ENCODE peak calls at places on chromosomes 6 and 20, in six cellular contexts. K is MCF 10A; W is nephron progenitor cell; H is K562; J is CD4-positive, alpha-beta T cell; I is natural killer cell. R is an unnamed sample.

GRCh38 chr6:23245559-23245958 is 676.2 kb downstream of the HDGFL1 start:
- DNase-seq in H (no peak), I (no peak), J (no peak), K (no peak), W (no peak), R (no peak)

GRCh38 chr6:159594106-159594749 is 98.8 kb downstream of the SOD2 start:
- DNase-seq in W (no peak), I (no peak), K (peak), J (no peak), H (no peak), R (no peak)

GRCh38 chr6:30424549-30424948 is 64.8 kb upstream of the HLA-E start:
- DNase-seq in W (no peak), H (no peak), I (no peak), J (no peak), K (no peak), R (no peak)

GRCh38 chr6:120869397-120869796 is 464.9 kb downstream of the TBC1D32 start:
- DNase-seq in W (peak), H (no peak), I (no peak), K (peak), J (no peak), R (no peak)

GRCh38 chr20:32909451-32909850 is 50.7 kb downstream of the EFCAB8 start:
- DNase-seq in W (no peak), J (no peak), K (no peak), H (no peak), I (no peak), R (no peak)

GRCh38 chr6:119612176-119612870 is 262.8 kb upstream of the MAN1A1 start:
- DNase-seq in K (no peak), W (no peak), H (no peak), J (no peak), I (no peak), R (no peak)

GRCh38 chr20:18567739-18568091 is 483 bp downstream of the SMIM26 start:
- DNase-seq in J (no peak), W (no peak), K (no peak), H (no peak), I (no peak), R (no peak)

GRCh38 chr6:151916680-151917164 is 109.2 kb downstream of the ESR1 start:
- DNase-seq in H (no peak), J (no peak), I (no peak), W (no peak), K (peak), R (no peak)

GRCh38 chr6:122709922-122710512 is 69.5 kb upstream of the FABP7 start:
- DNase-seq in W (no peak), I (no peak), J (no peak), K (no peak), H (no peak), R (peak)

GRCh38 chr20:47464380-47465101 is 37.1 kb upstream of the NCOA3 start:
- DNase-seq in J (no peak), K (peak), I (no peak), W (no peak), H (no peak), R (no peak)

GRCh38 chr6:167827062-167827587 is 414 bp downstream of the AFDN start:
- DNase-seq in H (peak), J (no peak), K (no peak), W (no peak), I (no peak), R (peak)

GRCh38 chr6:15522427-15522826 is 140.4 kb downstream of the DTNBP1 start:
- DNase-seq in W (no peak), J (no peak), I (no peak), K (no peak), H (no peak), R (no peak)

GRCh38 chr6:15522026-15522425 is 140.8 kb downstream of the DTNBP1 start:
- DNase-seq in J (no peak), K (no peak), W (no peak), I (no peak), H (no peak), R (no peak)

GRCh38 chr6:15524736-15525401 is 138.0 kb downstream of the DTNBP1 start:
- DNase-seq in J (no peak), I (no peak), W (no peak), K (no peak), H (no peak), R (no peak)

GRCh38 chr6:15522856-15523529 is 139.8 kb downstream of the DTNBP1 start:
- DNase-seq in H (no peak), K (no peak), I (no peak), J (no peak), W (no peak), R (no peak)

GRCh38 chr6:15523679-15524630 is 138.9 kb downstream of the DTNBP1 start:
- DNase-seq in K (no peak), J (no peak), H (no peak), W (no peak), I (no peak), R (no peak)
- TF ChIP-seq CTCF in K (no peak), J (no peak), H (no peak), W (no peak), I (no peak), R (no peak)

GRCh38 chr6:155595264-155595663 is 139.6 kb upstream of the NOX3 start:
- DNase-seq in K (no peak), H (no peak), I (no peak), W (no peak), J (no peak), R (no peak)

GRCh38 chr6:155586036-155586557 is 130.5 kb upstream of the NOX3 start:
- DNase-seq in K (no peak), I (no peak), H (no peak), J (no peak), W (no peak), R (no peak)

GRCh38 chr6:155589190-155589589 is 133.6 kb upstream of the NOX3 start:
- DNase-seq in H (no peak), J (no peak), W (no peak), K (no peak), I (no peak), R (no peak)

GRCh38 chr6:155587817-155588216 is 132.2 kb upstream of the NOX3 start:
- DNase-seq in K (no peak), W (no peak), J (no peak), H (no peak), I (no peak), R (no peak)

GRCh38 chr6:155591741-155592140 is 136.1 kb upstream of the NOX3 start:
- DNase-seq in W (no peak), J (no peak), H (no peak), K (no peak), I (no peak), R (no peak)
- TF ChIP-seq CTCF in W (no peak), J (no peak), H (no peak), K (no peak), I (no peak), R (no peak)

DNA sequence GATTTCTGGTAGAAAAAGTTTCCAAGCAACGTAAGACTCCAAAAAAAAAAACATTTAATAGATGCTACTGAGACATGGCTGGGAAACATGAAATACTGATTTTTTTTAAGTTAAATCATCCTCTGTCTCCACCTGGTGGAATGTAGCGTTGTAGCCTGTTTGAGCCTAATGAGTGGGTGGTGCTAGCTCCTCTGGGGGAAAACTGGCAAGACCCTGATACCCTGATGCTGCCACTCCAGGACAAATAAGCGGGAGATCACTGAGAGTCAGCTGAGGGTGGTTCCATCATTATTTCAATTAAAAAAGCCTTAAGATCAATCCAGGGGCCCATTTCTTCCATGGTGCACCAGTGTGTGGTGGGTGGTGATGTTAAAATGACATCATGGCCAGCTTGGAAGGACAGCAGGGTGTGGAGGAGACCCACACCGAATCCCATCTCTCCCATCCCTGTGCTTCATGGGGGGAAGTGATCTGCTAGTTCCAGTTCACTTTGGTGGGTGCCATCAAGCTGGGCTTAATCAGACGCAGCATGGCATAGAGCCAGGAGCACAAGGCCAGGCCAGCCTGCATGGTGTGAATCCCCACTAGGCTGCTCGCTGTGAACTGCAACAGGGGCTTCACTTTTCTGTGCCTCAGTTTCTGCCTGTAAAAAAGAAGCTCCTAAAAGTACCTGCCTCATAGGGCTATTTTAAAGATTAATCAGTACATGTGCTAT is 12.8 kb upstream of the MRPS10 start:
- DNase-seq in W (no peak), J (no peak), I (no peak), H (peak), K (peak), R (no peak)
- TF ChIP-seq CTCF in W (no peak), J (no peak), I (no peak), H (peak), K (peak), R (peak)

GRCh38 chr6:144466716-144467115 is 181.6 kb downstream of the UTRN start:
- DNase-seq in K (no peak), I (no peak), H (no peak), W (no peak), J (no peak), R (no peak)
- TF ChIP-seq CTCF in K (no peak), I (no peak), H (no peak), W (no peak), J (no peak), R (no peak)

R was measured in GM20000.